ENCODE peak calls at places on chromosomes 4 and X, in four cellular contexts. C is IMR-90, B is mesendoderm, L is H1. S is an unnamed sample.

GRCh38 chrX:125810856-125811255 is 355.2 kb downstream of the DCAF12L2 start:
- DNase-seq in C (no peak), B (peak; percentile 28), L (no peak), S (no peak)

GRCh38 chrX:120282697-120283096 is 28.6 kb downstream of the TMEM255A start:
- DNase-seq in C (no peak), B (no peak), L (no peak), S (no peak)

GRCh38 chr4:81164126-81164525 is 50.9 kb downstream of the PRKG2 start:
- DNase-seq in C (no peak), B (no peak), L (no peak), S (no peak)

GRCh38 chr4:14196141-14196540 is 568.6 kb upstream of the BOD1L1 start:
- DNase-seq in C (peak; percentile 69), B (peak; percentile 72), L (peak; percentile 76), S (peak; percentile 58)

GRCh38 chr4:70746179-70746839 is 24.5 kb downstream of the RUFY3 start:
- DNase-seq in C (peak; percentile 70), B (no peak), L (no peak), S (no peak)

GRCh38 chr4:188903995-188904394 is 764.8 kb downstream of the TRIML1 start:
- DNase-seq in C (peak; percentile 12), B (peak; percentile 8), L (no peak), S (no peak)

GRCh38 chr4:82898322-82899243 is 2.0 kb upstream of the THAP9 start:
- DNase-seq in C (peak; percentile 91), B (peak; percentile 36), L (no peak), S (no peak)

GRCh38 chr4:114005569-114006442 is 26.4 kb upstream of the ARSJ start:
- DNase-seq in C (peak; percentile 82), B (no peak), L (no peak), S (no peak)

GRCh38 chr4:126221262-126221661 is 906.5 kb downstream of the FAT4 start:
- DNase-seq in C (no peak), B (no peak), L (no peak), S (no peak)

GRCh38 chrX:8235026-8235425 is 64.0 kb upstream of the VCX2 start:
- DNase-seq in C (no peak), B (no peak), L (no peak), S (no peak)

GRCh38 chr4:91198951-91199350 is 1071.8 kb downstream of the CCSER1 start:
- DNase-seq in C (no peak), B (no peak), L (no peak), S (no peak)

GRCh38 chrX:48648299-48648698 is 35.3 kb upstream of the WAS start:
- DNase-seq in C (peak; percentile 45), B (peak; percentile 37), L (peak; percentile 50), S (peak; percentile 62)

GRCh38 chr4:150082241-150082640 is 4.0 kb downstream of the DCLK2 start:
- DNase-seq in C (no peak), B (no peak), L (no peak), S (no peak)

DNA sequence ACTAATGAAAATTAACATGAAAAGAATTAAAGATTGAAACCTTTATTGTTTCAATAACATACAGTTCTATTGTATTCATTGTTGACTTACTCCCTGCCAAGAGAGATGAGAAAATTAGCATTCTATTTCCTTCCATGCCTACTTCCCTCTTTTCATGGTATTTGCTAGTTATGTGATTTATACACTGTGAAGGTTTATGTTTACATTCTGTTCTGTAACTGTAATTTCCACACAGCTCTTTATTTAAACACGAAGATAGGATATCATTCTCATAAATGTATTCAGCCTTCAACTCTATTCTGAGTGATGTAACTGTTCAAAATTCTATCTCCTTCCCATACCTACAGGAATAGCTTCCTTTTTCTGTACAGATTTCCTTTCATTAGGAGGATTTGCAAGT is 6.6 kb downstream of the CCDC110 start:
- DNase-seq in C (peak; percentile 72), B (no peak), L (no peak), S (no peak)
- H3K4ac ChIP-seq in C (no peak overlapping the region), B (no peak overlapping the region), L (no peak overlapping the region), S (no peak overlapping the region)

GRCh38 chr4:7158081-7158750 is 34.1 kb upstream of the SORCS2 start:
- DNase-seq in C (no peak), B (no peak), L (no peak), S (peak; percentile 10)

GRCh38 chr4:7158991-7159390 is 33.3 kb upstream of the SORCS2 start:
- DNase-seq in C (no peak), B (no peak), L (no peak), S (peak; percentile 14)

GRCh38 chr4:7160951-7161440 is 31.3 kb upstream of the SORCS2 start:
- DNase-seq in C (no peak), B (no peak), L (no peak), S (peak; percentile 15)

GRCh38 chr4:7160439-7160838 is 31.9 kb upstream of the SORCS2 start:
- DNase-seq in C (no peak), B (no peak), L (no peak), S (peak; percentile 11)

GRCh38 chr4:7159923-7160322 is 32.4 kb upstream of the SORCS2 start:
- DNase-seq in C (no peak), B (no peak), L (no peak), S (peak; percentile 6)
- H4K5ac ChIP-seq in C (no peak overlapping the region), B (no peak overlapping the region), L (no peak overlapping the region), S (no peak overlapping the region)

DNA sequence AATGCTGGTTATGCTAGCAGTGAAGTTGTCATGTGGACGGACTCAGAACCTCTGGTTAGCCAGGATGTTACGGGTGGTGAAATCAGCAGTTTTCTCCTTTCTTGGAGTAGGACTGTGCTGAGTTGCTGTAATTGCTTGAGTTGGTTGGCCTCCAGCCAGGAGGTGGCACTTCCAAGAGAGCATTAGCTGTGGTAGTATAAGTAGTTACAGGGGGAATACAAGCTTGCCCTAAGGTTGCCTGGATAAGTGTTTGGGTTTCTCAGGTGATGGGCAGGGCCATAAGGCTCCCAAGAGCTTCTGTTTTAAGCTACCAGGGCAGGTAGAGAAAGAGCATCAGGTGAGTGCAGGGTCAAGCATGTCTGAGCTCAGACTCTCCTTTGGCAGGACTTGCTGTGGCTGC is 103.0 kb downstream of the ZNF518B start:
- DNase-seq in C (no peak), B (no peak), L (no peak), S (no peak)
- H3K4ac ChIP-seq in C (no peak overlapping the region), B (no peak overlapping the region), L (no peak overlapping the region), S (no peak overlapping the region)

GRCh38 chrX:39740078-39740477 is 357.7 kb downstream of the BCOR start:
- DNase-seq in C (no peak), B (no peak), L (no peak), S (no peak)

GRCh38 chrX:39736219-39737211 is 361.2 kb downstream of the BCOR start:
- DNase-seq in C (peak; percentile 75), B (no peak), L (no peak), S (no peak)

GRCh38 chrX:39739585-39739984 is 358.2 kb downstream of the BCOR start:
- DNase-seq in C (no peak), B (no peak), L (no peak), S (no peak)

GRCh38 chrX:39745782-39746181 is 352.0 kb downstream of the BCOR start:
- DNase-seq in C (no peak), B (no peak), L (no peak), S (no peak)

DNA sequence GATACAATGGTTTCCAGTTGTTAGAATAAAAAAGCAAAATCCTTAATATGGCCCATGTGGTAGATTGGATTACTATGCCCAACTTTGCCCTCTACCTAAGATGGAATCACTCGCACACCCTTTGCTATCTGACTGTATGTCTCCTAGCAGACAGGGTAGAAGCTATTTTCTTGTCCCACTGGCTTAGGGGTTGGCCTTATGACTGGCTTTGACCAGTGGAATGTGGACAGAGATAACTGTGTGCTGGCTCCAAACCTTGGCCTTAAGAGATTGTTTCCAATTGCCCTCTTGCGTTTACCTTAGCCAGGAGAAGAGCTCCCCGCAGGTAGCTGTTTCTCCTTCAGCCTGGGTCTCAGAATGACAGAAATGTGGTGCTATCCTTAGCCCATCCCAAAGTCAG is 355.9 kb downstream of the BCOR start:
- DNase-seq in C (no peak), B (no peak), L (no peak), S (no peak)
- H4K5ac ChIP-seq in C (no peak overlapping the region), B (no peak overlapping the region), L (no peak overlapping the region), S (no peak overlapping the region)

GRCh38 chrX:46837543-46838481 is 969 bp downstream of the RP2 start:
- DNase-seq in C (peak; percentile 46), B (no peak), L (no peak), S (no peak)
- H3K4ac ChIP-seq in C (peak overlapping the region; percentile 82), B (no peak overlapping the region), L (no peak overlapping the region), S (no peak overlapping the region)

DNA sequence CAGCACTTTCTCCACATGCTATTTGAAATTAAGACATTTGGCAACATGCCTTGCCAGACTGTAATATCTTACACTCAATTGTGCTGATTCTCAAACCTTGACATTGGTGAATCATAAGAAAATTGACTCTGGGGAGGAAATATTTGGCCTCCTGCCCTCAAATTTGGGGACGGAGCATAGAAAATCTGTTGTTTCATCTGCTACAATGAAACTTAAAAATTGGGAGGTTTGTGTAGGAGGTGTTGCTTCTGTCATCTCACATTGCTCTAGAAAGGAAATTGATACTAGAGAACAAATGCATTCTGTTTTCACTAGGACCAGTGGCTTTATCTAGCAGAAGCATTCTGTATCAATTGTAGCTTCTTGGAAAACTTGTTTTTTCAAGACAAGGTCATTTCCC is 5.3 kb downstream of the OCRL start:
- DNase-seq in C (no peak), B (no peak), L (no peak), S (no peak)
- H4K5ac ChIP-seq in C (no peak overlapping the region), B (no peak overlapping the region), L (no peak overlapping the region), S (no peak overlapping the region)